ENCODE peak calls at places on chromosomes 12 and 14, in four cellular contexts. U, S, R and L are unnamed samples.
A peak's percentile ranks its signal among the peaks of the same experiment; 100 is the strongest.

GRCh38 chr14:51780006-51780692 is 80.3 kb upstream of the GNG2 start:
- DNase-seq in U (peak; percentile 66), S (peak; percentile 81), R (peak; percentile 78), L (peak; percentile 84)

GRCh38 chr14:102616318-102616717 is 23.9 kb downstream of the RCOR1 start:
- DNase-seq in U (no peak), S (no peak), R (no peak), L (no peak)

GRCh38 chr14:105026033-105026785 is 5.3 kb upstream of the CDCA4 start:
- DNase-seq in U (no peak), S (no peak), R (no peak), L (no peak)

GRCh38 chr12:108302471-108303311 is 36.4 kb downstream of the CMKLR1 start:
- DNase-seq in U (peak; percentile 75), S (peak; percentile 39), R (peak; percentile 27), L (peak; percentile 33)

GRCh38 chr14:77543240-77543551 is 44.6 kb upstream of the ISM2 start:
- DNase-seq in U (no peak), S (no peak), R (peak; percentile 31), L (no peak)

GRCh38 chr12:96327346-96327745 is 72.9 kb downstream of the CDK17 start:
- DNase-seq in U (no peak), S (no peak), R (no peak), L (no peak)

GRCh38 chr12:14769462-14769836 is 33.8 kb downstream of the WBP11 start:
- DNase-seq in U (peak; percentile 60), S (peak; percentile 43), R (no peak), L (peak; percentile 58)

GRCh38 chr12:49776413-49776812 is 35.1 kb downstream of the TMBIM6 start:
- DNase-seq in U (peak; percentile 80), S (peak; percentile 61), R (peak; percentile 90), L (peak; percentile 64)

GRCh38 chr12:112350593-112351592 is 31.3 kb downstream of the HECTD4 start:
- DNase-seq in U (no peak), S (no peak), R (peak; percentile 77), L (no peak)

GRCh38 chr14:53963491-53964227 is 7.0 kb upstream of the BMP4 start:
- DNase-seq in U (peak; percentile 69), S (peak; percentile 70), R (peak; percentile 37), L (peak; percentile 45)

GRCh38 chr14:77031680-77032482 is 3.4 kb upstream of the IRF2BPL start:
- DNase-seq in U (no peak), S (no peak), R (peak; percentile 83), L (no peak)

GRCh38 chr12:4137441-4137840 is 136.1 kb upstream of the CCND2 start:
- DNase-seq in U (no peak), S (no peak), R (no peak), L (no peak)

GRCh38 chr12:52561880-52562449 is 9.0 kb upstream of the KRT71 start:
- DNase-seq in U (no peak), S (no peak), R (no peak), L (no peak)

GRCh38 chr12:121799175-121799841 is 4.5 kb upstream of the SETD1B start:
- DNase-seq in U (peak; percentile 77), S (peak; percentile 61), R (peak; percentile 83), L (peak; percentile 86)

GRCh38 chr12:75711276-75711675 is 199.9 kb upstream of the KRR1 start:
- DNase-seq in U (no peak), S (no peak), R (no peak), L (no peak)

GRCh38 chr12:3491938-3492867 is 1.2 kb downstream of the PRMT8 start:
- DNase-seq in U (peak; percentile 59), S (peak; percentile 31), R (peak; percentile 52), L (peak; percentile 54)

GRCh38 chr12:93563807-93564538 is 8.5 kb upstream of the SOCS2 start:
- DNase-seq in U (no peak), S (peak; percentile 80), R (peak; percentile 29), L (no peak)

GRCh38 chr12:80946591-80946990 is 8.9 kb upstream of the LIN7A start:
- DNase-seq in U (no peak), S (no peak), R (peak; percentile 37), L (no peak)

GRCh38 chr12:56087220-56087619 is 7.3 kb downstream of the ERBB3 start:
- DNase-seq in U (peak; percentile 94), S (peak; percentile 97), R (peak; percentile 11), L (peak; percentile 95)

GRCh38 chr12:10867381-10867780 is 16.7 kb downstream of the PRH1 start:
- DNase-seq in U (no peak), S (no peak), R (peak; percentile 3), L (no peak)

GRCh38 chr14:32329146-32329545 is at the start of gene AKAP6:
- DNase-seq in U (no peak), S (no peak), R (no peak), L (no peak)

GRCh38 chr12:120801146-120801545 is 75.5 kb downstream of the ACADS start:
- DNase-seq in U (no peak), S (no peak), R (no peak), L (no peak)

GRCh38 chr12:49476091-49476490 is 62.7 kb upstream of the KCNH3 start:
- DNase-seq in U (no peak), S (no peak), R (no peak), L (no peak)

GRCh38 chr12:116026768-116027550 is 250.5 kb downstream of the MED13L start:
- DNase-seq in U (no peak), S (no peak), R (no peak), L (no peak)

GRCh38 chr14:92960706-92961566 is 38.0 kb downstream of the CHGA start:
- DNase-seq in U (no peak), S (no peak), R (peak; percentile 39), L (no peak)

GRCh38 chr12:17132336-17132735 is 526.4 kb upstream of the LMO3 start:
- DNase-seq in U (no peak), S (no peak), R (no peak), L (no peak)

GRCh38 chr14:58919262-58919661 is 269.2 kb upstream of the DAAM1 start:
- DNase-seq in U (no peak), S (no peak), R (no peak), L (no peak)

GRCh38 chr12:98509063-98509462 is 6.3 kb upstream of the TMPO start:
- DNase-seq in U (no peak), S (no peak), R (no peak), L (no peak)

GRCh38 chr12:24463392-24463791 is 485.5 kb downstream of the BCAT1 start:
- DNase-seq in U (no peak), S (no peak), R (no peak), L (no peak)

GRCh38 chr14:74038015-74038859 is 19.1 kb downstream of the BBOF1 start:
- DNase-seq in U (no peak), S (no peak), R (peak; percentile 72), L (no peak)

GRCh38 chr12:14836336-14837210 is 6.8 kb downstream of the ART4 start:
- DNase-seq in U (no peak), S (no peak), R (peak; percentile 91), L (no peak)

GRCh38 chr14:90522585-90523191 is 125.9 kb downstream of the CALM1 start:
- DNase-seq in U (peak; percentile 75), S (peak; percentile 67), R (peak; percentile 22), L (peak; percentile 62)

GRCh38 chr12:47534695-47535094 is 171.1 kb downstream of the RPAP3 start:
- DNase-seq in U (no peak), S (no peak), R (peak; percentile 50), L (no peak)

GRCh38 chr14:61562321-61563161 is 132.8 kb upstream of the HIF1A start:
- DNase-seq in U (no peak), S (no peak), R (peak; percentile 99), L (no peak)